ENCODE peak calls at places on chromosomes 1 and 21, in seven cellular contexts. One of them, this sample, is unnamed.

GRCh38 chr1:77168358-77168757 is 50.9 kb downstream of the PIGK start:
- DNase-seq in prostate gland: no peak
- DNase-seq in fibroblast of the aortic adventitia: no peak
- DNase-seq in lower lobe of right lung: no peak
- DNase-seq in fibroblast of mammary gland: peak; percentile 17
- DNase-seq in GM13977: no peak
- DNase-seq in osteocyte: no peak
- DNase-seq in this sample: no peak

GRCh38 chr1:98121661-98122060 is 200.8 kb upstream of the DPYD start:
- DNase-seq in prostate gland: no peak
- DNase-seq in fibroblast of mammary gland: no peak
- DNase-seq in osteocyte: no peak
- DNase-seq in lower lobe of right lung: no peak
- DNase-seq in GM13977: no peak
- DNase-seq in fibroblast of the aortic adventitia: no peak
- DNase-seq in this sample: no peak

GRCh38 chr1:31954607-31955283 is 16.6 kb upstream of the PTP4A2 start:
- DNase-seq in fibroblast of mammary gland: peak; percentile 99
- DNase-seq in fibroblast of the aortic adventitia: peak; percentile 99
- DNase-seq in GM13977: peak; percentile 11
- DNase-seq in prostate gland: peak; percentile 69
- DNase-seq in lower lobe of right lung: peak; percentile 89
- DNase-seq in osteocyte: no peak
- DNase-seq in this sample: peak; percentile 79

GRCh38 chr21:34948157-34948556 is 100.9 kb downstream of the RUNX1 start:
- DNase-seq in fibroblast of mammary gland: no peak
- DNase-seq in fibroblast of the aortic adventitia: no peak
- DNase-seq in osteocyte: no peak
- DNase-seq in prostate gland: no peak
- DNase-seq in GM13977: no peak
- DNase-seq in lower lobe of right lung: no peak
- DNase-seq in this sample: no peak

GRCh38 chr21:39037807-39038405 is 145.3 kb downstream of the PSMG1 start:
- DNase-seq in prostate gland: no peak
- DNase-seq in lower lobe of right lung: no peak
- DNase-seq in fibroblast of the aortic adventitia: no peak
- DNase-seq in osteocyte: no peak
- DNase-seq in fibroblast of mammary gland: peak; percentile 25
- DNase-seq in GM13977: no peak
- DNase-seq in this sample: no peak

GRCh38 chr1:20640183-20640597 is 6.9 kb downstream of the PINK1 start:
- DNase-seq in osteocyte: no peak
- DNase-seq in fibroblast of mammary gland: peak; percentile 65
- DNase-seq in GM13977: peak; percentile 80
- DNase-seq in prostate gland: peak; percentile 19
- DNase-seq in lower lobe of right lung: no peak
- DNase-seq in fibroblast of the aortic adventitia: peak; percentile 74
- DNase-seq in this sample: no peak

GRCh38 chr1:181260994-181261393 is 172.5 kb downstream of the IER5 start:
- DNase-seq in GM13977: no peak
- DNase-seq in fibroblast of mammary gland: no peak
- DNase-seq in prostate gland: no peak
- DNase-seq in fibroblast of the aortic adventitia: no peak
- DNase-seq in osteocyte: no peak
- DNase-seq in lower lobe of right lung: no peak
- DNase-seq in this sample: no peak

GRCh38 chr1:2526824-2527552 is 592 bp upstream of the PANK4 start:
- DNase-seq in osteocyte: no peak
- DNase-seq in fibroblast of mammary gland: peak; percentile 68
- DNase-seq in prostate gland: no peak
- DNase-seq in fibroblast of the aortic adventitia: peak; percentile 45
- DNase-seq in GM13977: peak; percentile 81
- DNase-seq in lower lobe of right lung: no peak
- DNase-seq in this sample: no peak

GRCh38 chr1:70745199-70745598 is 302.4 kb downstream of the PTGER3 start:
- DNase-seq in fibroblast of the aortic adventitia: peak; percentile 39
- DNase-seq in prostate gland: no peak
- DNase-seq in GM13977: no peak
- DNase-seq in lower lobe of right lung: no peak
- DNase-seq in fibroblast of mammary gland: peak; percentile 21
- DNase-seq in osteocyte: no peak
- DNase-seq in this sample: no peak
- TF ChIP-seq CTCF in fibroblast of the aortic adventitia: peak; percentile 67
- TF ChIP-seq CTCF in prostate gland: peak; percentile 20
- TF ChIP-seq CTCF in GM13977: peak; percentile 27
- TF ChIP-seq CTCF in lower lobe of right lung: peak; percentile 9
- TF ChIP-seq CTCF in fibroblast of mammary gland: peak; percentile 54
- TF ChIP-seq CTCF in osteocyte: peak; percentile 17
- TF ChIP-seq CTCF in this sample: peak; percentile 32

GRCh38 chr21:37220981-37221664 is 46.0 kb downstream of the VPS26C start:
- DNase-seq in fibroblast of mammary gland: peak; percentile 94
- DNase-seq in prostate gland: peak; percentile 87
- DNase-seq in osteocyte: peak; percentile 89
- DNase-seq in GM13977: peak; percentile 90
- DNase-seq in lower lobe of right lung: peak; percentile 99
- DNase-seq in fibroblast of the aortic adventitia: peak; percentile 85
- DNase-seq in this sample: peak; percentile 41
- TF ChIP-seq CTCF in fibroblast of mammary gland: no peak
- TF ChIP-seq CTCF in prostate gland: peak; percentile 55
- TF ChIP-seq CTCF in osteocyte: peak; percentile 39
- TF ChIP-seq CTCF in GM13977: peak; percentile 69
- TF ChIP-seq CTCF in lower lobe of right lung: peak; percentile 28
- TF ChIP-seq CTCF in fibroblast of the aortic adventitia: peak; percentile 57
- TF ChIP-seq CTCF in this sample: peak; percentile 41

GRCh38 chr1:164771568-164772350 is 212.8 kb downstream of the PBX1 start:
- DNase-seq in GM13977: no peak
- DNase-seq in fibroblast of mammary gland: peak; percentile 81
- DNase-seq in prostate gland: peak; percentile 28
- DNase-seq in fibroblast of the aortic adventitia: peak; percentile 92
- DNase-seq in lower lobe of right lung: no peak
- DNase-seq in osteocyte: no peak
- DNase-seq in this sample: no peak

GRCh38 chr1:164772635-164773034 is 213.7 kb downstream of the PBX1 start:
- DNase-seq in prostate gland: peak; percentile 74
- DNase-seq in fibroblast of mammary gland: peak; percentile 97
- DNase-seq in fibroblast of the aortic adventitia: peak; percentile 93
- DNase-seq in lower lobe of right lung: peak; percentile 75
- DNase-seq in osteocyte: no peak
- DNase-seq in GM13977: no peak
- DNase-seq in this sample: peak; percentile 75

GRCh38 chr1:164774819-164775654 is 216.1 kb downstream of the PBX1 start:
- DNase-seq in fibroblast of mammary gland: no peak
- DNase-seq in fibroblast of the aortic adventitia: no peak
- DNase-seq in lower lobe of right lung: no peak
- DNase-seq in GM13977: no peak
- DNase-seq in prostate gland: no peak
- DNase-seq in osteocyte: no peak
- DNase-seq in this sample: no peak

GRCh38 chr1:164773146-164773545 is 214.2 kb downstream of the PBX1 start:
- DNase-seq in fibroblast of the aortic adventitia: no peak
- DNase-seq in osteocyte: no peak
- DNase-seq in lower lobe of right lung: no peak
- DNase-seq in GM13977: no peak
- DNase-seq in fibroblast of mammary gland: no peak
- DNase-seq in prostate gland: no peak
- DNase-seq in this sample: no peak

GRCh38 chr1:164774413-164774812 is 215.4 kb downstream of the PBX1 start:
- DNase-seq in fibroblast of mammary gland: peak; percentile 30
- DNase-seq in GM13977: no peak
- DNase-seq in lower lobe of right lung: no peak
- DNase-seq in prostate gland: no peak
- DNase-seq in fibroblast of the aortic adventitia: no peak
- DNase-seq in osteocyte: no peak
- DNase-seq in this sample: no peak
- TF ChIP-seq CTCF in fibroblast of mammary gland: peak; percentile 14
- TF ChIP-seq CTCF in GM13977: no peak
- TF ChIP-seq CTCF in lower lobe of right lung: no peak
- TF ChIP-seq CTCF in prostate gland: no peak
- TF ChIP-seq CTCF in fibroblast of the aortic adventitia: no peak
- TF ChIP-seq CTCF in osteocyte: no peak
- TF ChIP-seq CTCF in this sample: no peak

DNA sequence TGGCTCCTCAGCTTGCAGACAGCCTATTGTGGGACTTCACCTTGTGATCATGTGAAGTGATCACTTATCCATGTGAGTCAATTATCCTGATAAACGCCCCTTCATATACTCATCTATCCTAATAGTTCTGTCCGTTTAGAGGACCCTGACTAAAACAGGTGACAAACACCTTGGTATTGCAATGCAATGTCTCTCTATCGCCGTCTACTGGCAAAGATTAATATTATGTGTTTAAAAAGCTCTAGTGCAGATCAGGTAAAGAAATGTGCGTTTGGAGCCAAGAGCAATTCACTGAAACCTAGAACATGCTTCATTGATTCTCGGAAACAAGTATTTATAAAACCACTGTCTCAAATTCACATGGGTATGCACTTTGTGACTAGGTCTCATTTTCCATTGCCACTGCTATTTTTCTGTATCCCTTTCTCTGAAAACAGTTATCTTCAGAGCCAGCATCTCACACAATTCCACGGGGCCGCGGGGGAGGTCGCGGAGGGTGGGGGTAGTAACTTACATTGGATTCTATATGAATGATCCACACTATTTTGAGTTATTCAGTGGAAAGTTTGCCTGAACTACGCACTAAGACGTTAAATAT is 554.6 kb upstream of the NCAM2 start:
- DNase-seq in fibroblast of mammary gland: no peak
- DNase-seq in osteocyte: no peak
- DNase-seq in lower lobe of right lung: no peak
- DNase-seq in fibroblast of the aortic adventitia: no peak
- DNase-seq in GM13977: no peak
- DNase-seq in prostate gland: no peak
- DNase-seq in this sample: no peak
- TF ChIP-seq CTCF in fibroblast of mammary gland: peak; percentile 31
- TF ChIP-seq CTCF in osteocyte: peak; percentile 57
- TF ChIP-seq CTCF in lower lobe of right lung: peak; percentile 36
- TF ChIP-seq CTCF in fibroblast of the aortic adventitia: no peak
- TF ChIP-seq CTCF in GM13977: peak; percentile 38
- TF ChIP-seq CTCF in prostate gland: peak; percentile 19
- TF ChIP-seq CTCF in this sample: no peak

GRCh38 chr1:4084446-4084845 is 184.4 kb upstream of the C1orf174 start:
- DNase-seq in GM13977: no peak
- DNase-seq in lower lobe of right lung: no peak
- DNase-seq in osteocyte: no peak
- DNase-seq in prostate gland: no peak
- DNase-seq in fibroblast of the aortic adventitia: no peak
- DNase-seq in fibroblast of mammary gland: no peak
- DNase-seq in this sample: no peak
- TF ChIP-seq CTCF in GM13977: no peak
- TF ChIP-seq CTCF in lower lobe of right lung: no peak
- TF ChIP-seq CTCF in osteocyte: no peak
- TF ChIP-seq CTCF in prostate gland: no peak
- TF ChIP-seq CTCF in fibroblast of the aortic adventitia: no peak
- TF ChIP-seq CTCF in fibroblast of mammary gland: no peak
- TF ChIP-seq CTCF in this sample: no peak

This sample was measured in BJ.